ENCODE peak calls at places on chromosome 19, in eight cellular contexts. X is IMR-90, G is tibial artery, L is ascending aorta, Y is adrenal gland, F is A549, Z is neural progenitor cell, S is brain microvascular endothelial cell. N is an unnamed sample.

GRCh38 chr19:17027428-17027816 is 812 bp upstream of the CPAMD8 start:
- DNase-seq in X (no peak), G (no peak), L (no peak), Y (no peak), F (no peak), Z (no peak), S (no peak), N (no peak)

GRCh38 chr19:16070366-16070990 is 5.8 kb upstream of the TPM4 start:
- DNase-seq in X (no peak), G (peak), L (peak), Y (peak), F (peak), Z (no peak), S (no peak), N (peak)

GRCh38 chr19:3586124-3586626 is 897 bp downstream of the GIPC3 start:
- DNase-seq in X (no peak), G (no peak), L (no peak), Y (no peak), F (no peak), Z (peak), S (no peak), N (no peak)

GRCh38 chr19:43625918-43626579 is 6.6 kb upstream of the ZNF428 start:
- DNase-seq in X (no peak), G (no peak), L (no peak), Y (no peak), F (peak), Z (peak), S (no peak), N (no peak)

GRCh38 chr19:14814982-14815381 is 20.0 kb downstream of the OR7A5 start:
- DNase-seq in X (no peak), G (no peak), L (no peak), Y (no peak), F (no peak), Z (no peak), S (no peak), N (no peak)

GRCh38 chr19:17249887-17250548 is 4.3 kb upstream of the NR2F6 start:
- DNase-seq in X (no peak), G (no peak), L (no peak), Y (no peak), F (no peak), Z (no peak), S (no peak), N (no peak)

GRCh38 chr19:13092608-13093260 is 9.9 kb downstream of the LYL1 start:
- DNase-seq in X (peak), G (no peak), L (peak), Y (no peak), F (no peak), Z (no peak), S (no peak), N (no peak)

GRCh38 chr19:18789883-18790565 is 1.1 kb downstream of the COMP start:
- DNase-seq in X (no peak), G (peak), L (no peak), Y (no peak), F (no peak), Z (peak), S (no peak), N (no peak)

GRCh38 chr19:16886305-16886880 is 2.4 kb upstream of the F2RL3 start:
- DNase-seq in X (peak), G (peak), L (no peak), Y (peak), F (no peak), Z (no peak), S (peak), N (no peak)

GRCh38 chr19:3125900-3126524 is 9.8 kb upstream of the GNA15 start:
- DNase-seq in X (no peak), G (no peak), L (peak), Y (peak), F (peak), Z (peak), S (peak), N (no peak)

GRCh38 chr19:6531163-6531955 is 533 bp downstream of the TNFSF9 start:
- DNase-seq in X (no peak), G (no peak), L (no peak), Y (no peak), F (no peak), Z (no peak), S (no peak), N (no peak)

DNA sequence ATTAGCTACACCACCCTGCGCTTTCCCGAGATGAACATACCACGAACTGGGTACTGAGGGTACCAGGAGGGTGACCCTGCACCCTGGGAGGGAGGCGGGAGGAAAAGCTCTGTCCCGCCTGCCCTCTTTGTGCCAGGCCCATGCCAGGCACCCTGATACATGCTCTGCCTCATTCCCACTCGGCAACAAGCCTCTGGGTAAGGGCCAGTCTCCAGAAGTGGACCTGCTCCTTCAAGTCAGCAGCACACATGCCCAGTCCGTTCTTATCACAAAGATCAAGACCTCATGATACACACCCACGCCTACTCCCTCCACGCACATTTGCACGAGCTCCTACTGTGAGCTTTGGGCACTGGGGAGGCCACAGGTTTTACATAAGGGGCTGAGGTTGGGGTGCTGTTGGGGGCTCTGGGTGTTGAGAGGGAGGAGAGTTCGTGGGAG is 2.0 kb upstream of the FFAR1 start:
- DNase-seq in X (no peak), G (no peak), L (peak), Y (no peak), F (no peak), Z (no peak), S (no peak), N (peak)
- H3K27ac ChIP-seq in X (no peak), G (no peak), L (no peak), Y (no peak), F (no peak), Z (no peak), S (no peak), N (no peak)

GRCh38 chr19:55495646-55496349 is 7.6 kb downstream of the SSC5D start:
- DNase-seq in X (no peak), G (no peak), L (no peak), Y (no peak), F (no peak), Z (no peak), S (no peak), N (peak)
- TF ChIP-seq CTCF in X (no peak), G (no peak), L (no peak), Y (no peak), F (no peak), Z (no peak), S (no peak), N (no peak)

DNA sequence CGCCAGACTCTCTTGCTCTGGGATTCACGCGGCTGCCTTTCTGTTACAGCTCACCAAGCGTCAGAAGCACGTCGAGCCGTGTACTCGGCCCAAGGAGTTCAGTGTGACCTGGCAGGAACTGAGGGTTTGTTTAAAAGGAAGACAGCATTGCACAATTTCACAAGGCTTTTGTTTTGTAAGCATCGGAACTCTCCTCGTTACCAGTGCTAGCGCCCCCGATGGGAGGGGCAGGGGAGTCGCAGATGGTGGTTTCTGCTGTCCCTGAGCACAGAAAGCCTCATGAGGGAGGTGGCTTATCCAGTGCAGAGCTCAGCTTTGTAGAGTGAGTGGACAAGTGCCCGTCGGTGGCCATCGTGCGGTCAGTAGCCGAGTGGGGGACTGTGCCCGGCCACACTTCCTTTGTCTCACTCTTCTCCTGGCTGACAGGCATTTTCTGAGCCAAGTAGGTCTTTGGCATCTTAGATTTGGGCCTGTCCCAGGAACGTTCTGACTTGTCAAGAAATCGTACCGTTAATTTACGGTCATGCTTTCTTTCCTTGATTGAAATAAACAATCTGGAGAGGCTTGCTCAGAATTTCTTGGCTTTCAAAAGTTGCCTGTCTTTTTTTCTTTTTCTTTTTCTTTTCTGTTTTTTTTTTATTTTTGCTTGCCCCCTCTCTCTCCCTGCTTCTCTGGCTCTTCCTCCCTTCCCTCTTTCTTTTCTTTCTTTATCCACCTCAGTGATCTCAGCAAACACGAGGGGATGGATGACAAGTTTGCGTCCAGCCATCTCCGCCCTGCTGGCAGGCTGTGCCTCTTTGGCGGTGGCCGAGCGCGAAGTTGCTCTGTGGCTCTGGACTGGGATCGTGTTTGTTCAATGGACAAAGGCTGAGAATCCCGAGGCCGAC is 7.7 kb downstream of the KDM4B start:
- DNase-seq in X (peak), G (peak), L (peak), Y (peak), F (peak), Z (peak), S (no peak), N (peak)
- H3K4me3 ChIP-seq in X (peak), G (peak), L (peak), Y (no peak), F (no peak), Z (no peak), S (no peak), N (peak)

GRCh38 chr19:41547569-41547968 is 28.4 kb upstream of the CEACAM21 start:
- DNase-seq in X (no peak), G (no peak), L (no peak), Y (no peak), F (no peak), Z (no peak), S (no peak), N (no peak)

GRCh38 chr19:41546386-41546789 is 29.6 kb upstream of the CEACAM21 start:
- DNase-seq in X (no peak), G (no peak), L (no peak), Y (peak), F (no peak), Z (no peak), S (no peak), N (no peak)

GRCh38 chr19:41548954-41549688 is 26.8 kb upstream of the CEACAM21 start:
- DNase-seq in X (no peak), G (no peak), L (no peak), Y (no peak), F (no peak), Z (peak), S (no peak), N (no peak)

GRCh38 chr19:41545547-41545946 is 30.4 kb upstream of the CEACAM21 start:
- DNase-seq in X (no peak), G (no peak), L (no peak), Y (no peak), F (no peak), Z (no peak), S (no peak), N (no peak)

GRCh38 chr19:41548047-41548446 is 27.9 kb upstream of the CEACAM21 start:
- DNase-seq in X (no peak), G (no peak), L (no peak), Y (no peak), F (no peak), Z (no peak), S (no peak), N (no peak)
- H3K27ac ChIP-seq in X (no peak), G (no peak), L (no peak), Y (no peak), F (no peak), Z (no peak), S (no peak), N (no peak)

N was measured in coronary artery.